ENCODE peak calls at places on chromosome 12, in eight cellular contexts. Z is NT2/D1, G is colonic mucosa, Y is kidney, X is GM23248, K is IMR-90, N is endothelial cell of umbilical vein, O is neural progenitor cell. M is an unnamed sample.
A peak's percentile ranks its signal among the peaks of the same experiment; 100 is the strongest.

GRCh38 chr12:22318122-22318737 is 16.3 kb downstream of the ST8SIA1 start:
- DNase-seq in Z (no peak), G (no peak), Y (no peak), X (peak; percentile 62), K (peak; percentile 28), N (no peak), O (peak; percentile 6), M (no peak)

GRCh38 chr12:52903285-52903854 is 1.5 kb downstream of the KRT8 start:
- DNase-seq in Z (peak; percentile 82), G (peak; percentile 83), Y (peak; percentile 88), X (peak; percentile 82), K (peak; percentile 53), N (peak; percentile 75), O (peak; percentile 96), M (peak; percentile 96)

GRCh38 chr12:2453076-2453806 is 341.5 kb upstream of the FKBP4 start:
- DNase-seq in Z (no peak), G (no peak), Y (no peak), X (peak; percentile 56), K (no peak), N (no peak), O (no peak), M (no peak)

GRCh38 chr12:132314516-132315233 is 14.7 kb downstream of the GALNT9 start:
- DNase-seq in Z (no peak), G (no peak), Y (peak; percentile 59), X (no peak), K (no peak), N (no peak), O (no peak), M (no peak)

GRCh38 chr12:2891240-2892053 is 756 bp downstream of the TULP3 start:
- DNase-seq in Z (peak; percentile 75), G (peak; percentile 57), Y (peak; percentile 86), X (peak; percentile 84), K (peak; percentile 61), N (peak; percentile 72), O (peak; percentile 83), M (peak; percentile 88)

GRCh38 chr12:111741235-111741812 is 25.4 kb upstream of the ALDH2 start:
- DNase-seq in Z (no peak), G (peak; percentile 66), Y (no peak), X (no peak), K (peak; percentile 35), N (peak; percentile 99), O (no peak), M (no peak)

GRCh38 chr12:124136796-124137195 is 158.1 kb upstream of the RFLNA start:
- DNase-seq in Z (no peak), G (no peak), Y (no peak), X (no peak), K (no peak), N (no peak), O (no peak), M (no peak)

GRCh38 chr12:79252358-79253075 is 387.9 kb downstream of the SYT1 start:
- DNase-seq in Z (no peak), G (no peak), Y (no peak), X (no peak), K (peak; percentile 67), N (peak; percentile 41), O (no peak), M (no peak)

GRCh38 chr12:130414381-130414780 is 76.7 kb downstream of the PIWIL1 start:
- DNase-seq in Z (no peak), G (no peak), Y (no peak), X (no peak), K (no peak), N (no peak), O (no peak), M (no peak)

GRCh38 chr12:96093543-96094196 is 58.3 kb upstream of the LTA4H start:
- DNase-seq in Z (no peak), G (no peak), Y (no peak), X (no peak), K (no peak), N (no peak), O (no peak), M (no peak)

GRCh38 chr12:97140355-97140754 is 233.3 kb downstream of the NEDD1 start:
- DNase-seq in Z (no peak), G (no peak), Y (no peak), X (no peak), K (no peak), N (no peak), O (no peak), M (no peak)

GRCh38 chr12:97142737-97143450 is 235.8 kb downstream of the NEDD1 start:
- DNase-seq in Z (no peak), G (no peak), Y (no peak), X (no peak), K (no peak), N (peak; percentile 88), O (peak; percentile 82), M (no peak)
- H3K9ac ChIP-seq in Z (no peak overlapping the region), G (no peak overlapping the region), Y (no peak overlapping the region), X (no peak overlapping the region), K (no peak overlapping the region), N (peak overlapping the region; percentile 3), O (no peak overlapping the region), M (no peak overlapping the region)

DNA sequence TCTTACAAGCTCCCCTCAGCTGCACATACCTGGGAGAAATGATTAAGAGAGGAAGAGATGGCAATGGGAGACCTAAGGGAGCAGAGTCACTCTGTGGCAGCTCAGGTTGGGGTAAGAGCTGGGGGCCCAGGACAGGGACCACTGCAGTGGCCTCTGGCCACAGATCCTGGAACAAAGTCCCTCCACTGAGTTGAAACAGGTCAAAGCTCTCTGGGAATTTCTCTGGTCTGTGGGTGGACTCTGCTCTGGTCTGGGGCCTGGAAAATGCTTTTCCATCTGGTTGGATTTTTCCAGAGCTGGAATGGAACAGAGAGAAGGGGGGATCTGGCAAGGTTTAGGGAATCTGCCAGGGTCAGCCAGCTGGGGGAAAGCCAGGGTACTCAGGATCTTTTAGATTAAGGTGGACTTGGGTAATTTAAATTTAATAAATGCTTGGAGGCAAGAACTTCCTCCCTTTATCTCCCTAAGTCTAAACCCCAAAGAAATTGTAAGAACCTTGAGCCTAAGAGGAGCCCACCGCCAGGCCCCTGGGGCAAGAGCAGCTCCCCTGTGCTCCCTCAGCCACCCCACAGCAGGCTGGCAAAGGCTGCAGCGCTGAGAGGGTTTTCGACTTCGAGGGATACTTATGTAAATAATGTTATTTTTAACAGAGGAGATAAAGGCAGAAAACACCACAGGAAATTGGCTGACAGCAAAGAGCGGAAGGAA is 3.7 kb downstream of the HOXC10 start:
- DNase-seq in Z (no peak), G (no peak), Y (peak; percentile 73), X (no peak), K (no peak), N (no peak), O (no peak), M (no peak)
- H3K9ac ChIP-seq in Z (no peak overlapping the region), G (no peak overlapping the region), Y (peak overlapping the region; percentile 57), X (no peak overlapping the region), K (no peak overlapping the region), N (no peak overlapping the region), O (no peak overlapping the region), M (no peak overlapping the region)

GRCh38 chr12:114925076-114925475 is 241.1 kb upstream of the TBX3 start:
- DNase-seq in Z (no peak), G (no peak), Y (no peak), X (no peak), K (no peak), N (no peak), O (no peak), M (no peak)

GRCh38 chr12:114921796-114922195 is 237.8 kb upstream of the TBX3 start:
- DNase-seq in Z (no peak), G (no peak), Y (no peak), X (peak; percentile 36), K (no peak), N (no peak), O (no peak), M (peak; percentile 22)

GRCh38 chr12:114931025-114931424 is 247.1 kb upstream of the TBX3 start:
- DNase-seq in Z (no peak), G (no peak), Y (no peak), X (no peak), K (no peak), N (no peak), O (no peak), M (no peak)

GRCh38 chr12:114920828-114921579 is 237.0 kb upstream of the TBX3 start:
- DNase-seq in Z (no peak), G (no peak), Y (no peak), X (peak; percentile 83), K (peak; percentile 46), N (no peak), O (no peak), M (peak; percentile 12)

DNA sequence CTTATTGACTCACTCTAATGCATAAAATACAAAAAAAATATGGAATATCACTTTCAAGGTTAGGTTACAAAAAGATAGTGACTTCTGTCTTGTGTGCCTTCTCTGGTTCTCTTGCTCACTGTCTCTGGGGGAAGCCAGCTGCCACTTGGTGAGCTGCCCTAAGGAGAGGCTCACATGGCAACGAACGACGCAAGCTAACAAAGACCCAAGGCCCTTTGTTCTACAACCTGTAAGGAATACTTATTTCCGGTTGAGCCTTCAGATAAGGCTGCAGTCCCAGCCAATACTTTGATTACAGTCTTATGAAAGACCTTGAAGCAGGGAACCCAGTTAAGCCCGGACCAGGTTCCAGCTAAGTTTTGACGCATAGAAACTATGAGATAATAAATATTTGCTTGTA is 242.4 kb upstream of the TBX3 start:
- DNase-seq in Z (no peak), G (no peak), Y (no peak), X (no peak), K (no peak), N (no peak), O (no peak), M (peak; percentile 37)
- H3K9ac ChIP-seq in Z (no peak overlapping the region), G (no peak overlapping the region), Y (no peak overlapping the region), X (no peak overlapping the region), K (no peak overlapping the region), N (no peak overlapping the region), O (no peak overlapping the region), M (no peak overlapping the region)

GRCh38 chr12:41223600-41223999 is 35.5 kb downstream of the PDZRN4 start:
- DNase-seq in Z (no peak), G (no peak), Y (no peak), X (no peak), K (no peak), N (no peak), O (no peak), M (peak; percentile 57)
- H3K9ac ChIP-seq in Z (no peak overlapping the region), G (no peak overlapping the region), Y (no peak overlapping the region), X (no peak overlapping the region), K (no peak overlapping the region), N (no peak overlapping the region), O (no peak overlapping the region), M (no peak overlapping the region)

GRCh38 chr12:110289021-110289710 is 8.1 kb downstream of the ATP2A2 start:
- DNase-seq in Z (no peak), G (no peak), Y (no peak), X (no peak), K (no peak), N (no peak), O (no peak), M (no peak)
- H3K9ac ChIP-seq in Z (no peak overlapping the region), G (no peak overlapping the region), Y (no peak overlapping the region), X (peak overlapping the region; percentile 1), K (no peak overlapping the region), N (no peak overlapping the region), O (no peak overlapping the region), M (no peak overlapping the region)